ENCODE peak calls at places on chromosomes 2 and 18, in seven cellular contexts. X is mammary epithelial cell; F is CD4-positive, alpha-beta T cell; Z is thoracic aorta; P is A549; I is fibroblast of lung; J is HAP-1. R is an unnamed sample.

GRCh38 chr2:170361359-170361936 is 183.5 kb downstream of the MYO3B start:
- DNase-seq in X (peak; percentile 50), P (peak; percentile 17), F (peak; percentile 49), I (peak; percentile 38), J (peak; percentile 63), Z (no peak), R (peak; percentile 70)

GRCh38 chr18:28792404-28793103 is 615.6 kb upstream of the CDH2 start:
- DNase-seq in X (peak; percentile 33), F (no peak), P (no peak), Z (no peak), J (no peak), I (no peak), R (no peak)

GRCh38 chr2:109370399-109370990 is 241.5 kb downstream of the SH3RF3 start:
- DNase-seq in I (no peak), F (no peak), Z (no peak), J (no peak), X (no peak), P (no peak), R (no peak)

GRCh38 chr2:67036446-67036845 is 360.7 kb upstream of the ETAA1 start:
- DNase-seq in X (no peak), J (no peak), F (no peak), I (no peak), P (no peak), Z (no peak), R (no peak)

GRCh38 chr18:37383789-37384151 is 181.8 kb downstream of the CELF4 start:
- DNase-seq in J (no peak), I (no peak), X (no peak), P (no peak), F (no peak), Z (no peak), R (no peak)

GRCh38 chr18:35458677-35459441 is 38.9 kb downstream of the INO80C start:
- DNase-seq in F (no peak), P (peak; percentile 43), X (peak; percentile 84), I (peak; percentile 74), J (no peak), Z (no peak), R (peak; percentile 23)

GRCh38 chr2:46198164-46198883 is 98.9 kb upstream of the EPAS1 start:
- DNase-seq in Z (no peak), J (no peak), P (no peak), X (peak; percentile 73), F (no peak), I (peak; percentile 4), R (no peak)

GRCh38 chr2:134244587-134244986 is 9.3 kb upstream of the MGAT5 start:
- DNase-seq in Z (no peak), P (no peak), X (peak; percentile 29), I (no peak), F (no peak), J (no peak), R (no peak)

GRCh38 chr2:24082787-24083566 is 1.7 kb downstream of the TP53I3 start:
- DNase-seq in Z (no peak), X (no peak), J (no peak), P (no peak), I (no peak), F (no peak), R (no peak)

GRCh38 chr18:7452331-7452730 is 114.8 kb upstream of the PTPRM start:
- DNase-seq in F (no peak), X (peak; percentile 26), J (no peak), P (peak; percentile 50), I (no peak), Z (no peak), R (peak; percentile 60)

GRCh38 chr18:26215247-26215970 is 10.8 kb upstream of the TAF4B start:
- DNase-seq in I (no peak), F (peak; percentile 56), X (no peak), J (no peak), Z (no peak), P (no peak), R (no peak)

GRCh38 chr18:9506046-9506792 is 30.9 kb downstream of the RALBP1 start:
- DNase-seq in Z (no peak), X (no peak), I (peak; percentile 53), P (no peak), F (no peak), J (no peak), R (no peak)

GRCh38 chr2:66509326-66509811 is 74.4 kb downstream of the MEIS1 start:
- DNase-seq in Z (no peak), P (no peak), I (peak; percentile 77), X (peak; percentile 15), F (no peak), J (peak; percentile 65), R (no peak)

GRCh38 chr2:134371041-134371440 is 117.2 kb downstream of the MGAT5 start:
- DNase-seq in Z (no peak), X (no peak), F (no peak), J (no peak), P (no peak), I (no peak), R (no peak)

GRCh38 chr2:183926433-183926832 is 671.9 kb upstream of the ZNF804A start:
- DNase-seq in P (no peak), F (no peak), Z (no peak), X (no peak), J (no peak), I (no peak), R (no peak)

GRCh38 chr2:148622390-148622789 is 22.2 kb upstream of the EPC2 start:
- DNase-seq in F (no peak), P (no peak), X (no peak), I (no peak), J (no peak), Z (no peak), R (no peak)

GRCh38 chr18:62555135-62555534 is 32.3 kb downstream of the ZCCHC2 start:
- DNase-seq in X (peak; percentile 70), F (no peak), J (no peak), I (peak; percentile 31), P (peak; percentile 6), Z (no peak), R (no peak)

GRCh38 chr2:152542995-152543481 is 174.2 kb downstream of the PRPF40A start:
- DNase-seq in J (no peak), Z (no peak), X (peak; percentile 90), P (peak; percentile 15), I (peak; percentile 99), F (no peak), R (no peak)

GRCh38 chr2:212863185-212863588 is 288.2 kb downstream of the IKZF2 start:
- DNase-seq in P (no peak), I (peak; percentile 11), J (peak; percentile 19), X (peak; percentile 50), Z (no peak), F (no peak), R (peak; percentile 77)

GRCh38 chr18:45576906-45577305 is 38.4 kb upstream of the SLC14A2 start:
- DNase-seq in Z (no peak), P (no peak), I (no peak), X (no peak), J (no peak), F (no peak), R (no peak)

GRCh38 chr18:21930177-21930576 is 189.6 kb downstream of the MIB1 start:
- DNase-seq in I (no peak), X (no peak), P (no peak), F (no peak), J (no peak), Z (no peak), R (no peak)

GRCh38 chr2:47250576-47251403 is 95.7 kb upstream of the STPG4 start:
- DNase-seq in J (no peak), X (peak; percentile 63), Z (no peak), F (no peak), I (peak; percentile 25), P (no peak), R (no peak)

GRCh38 chr2:31693882-31694281 is 113.1 kb upstream of the SRD5A2 start:
- DNase-seq in F (no peak), Z (no peak), P (no peak), I (peak; percentile 15), X (no peak), J (no peak), R (no peak)
- H3K9me3 ChIP-seq in F (peaks cover 56% of the 10 kb centered on the region), Z (peaks cover 31% of the 10 kb centered on the region), P (peaks cover 51% of the 10 kb centered on the region), I (no peaks in the 10 kb centered on the region), X (peaks cover 22% of the 10 kb centered on the region), J (peaks cover 5% of the 10 kb centered on the region), R (peaks cover 3% of the 10 kb centered on the region)

DNA sequence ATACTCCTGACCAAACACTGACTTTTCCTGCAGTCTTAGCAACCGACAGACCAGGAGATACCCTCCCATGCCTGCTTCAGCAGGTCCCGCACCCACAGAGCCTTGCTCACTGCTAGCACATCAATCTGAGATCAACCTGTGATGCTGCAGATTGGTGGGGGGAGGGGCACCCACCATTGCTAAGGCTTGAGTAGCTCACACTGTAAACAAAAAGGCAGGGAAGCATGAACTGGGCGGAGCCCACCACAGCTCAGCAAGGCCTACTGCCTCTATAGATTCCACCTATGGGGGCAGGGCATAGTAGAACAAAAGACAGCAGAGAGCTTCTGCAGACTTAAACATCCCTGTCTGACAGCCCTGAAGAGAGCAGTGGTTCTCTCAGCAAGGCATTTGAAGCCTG is 109.7 kb downstream of the SP100 start:
- DNase-seq in F (no peak), P (no peak), Z (no peak), I (no peak), X (no peak), J (no peak), R (no peak)
- H3K9me3 ChIP-seq in F (peaks cover 13% of the 10 kb centered on the region), P (peaks cover 38% of the 10 kb centered on the region), Z (peaks cover 33% of the 10 kb centered on the region), I (no peaks in the 10 kb centered on the region), X (peaks cover 28% of the 10 kb centered on the region), J (no peaks in the 10 kb centered on the region), R (no peaks in the 10 kb centered on the region)

DNA sequence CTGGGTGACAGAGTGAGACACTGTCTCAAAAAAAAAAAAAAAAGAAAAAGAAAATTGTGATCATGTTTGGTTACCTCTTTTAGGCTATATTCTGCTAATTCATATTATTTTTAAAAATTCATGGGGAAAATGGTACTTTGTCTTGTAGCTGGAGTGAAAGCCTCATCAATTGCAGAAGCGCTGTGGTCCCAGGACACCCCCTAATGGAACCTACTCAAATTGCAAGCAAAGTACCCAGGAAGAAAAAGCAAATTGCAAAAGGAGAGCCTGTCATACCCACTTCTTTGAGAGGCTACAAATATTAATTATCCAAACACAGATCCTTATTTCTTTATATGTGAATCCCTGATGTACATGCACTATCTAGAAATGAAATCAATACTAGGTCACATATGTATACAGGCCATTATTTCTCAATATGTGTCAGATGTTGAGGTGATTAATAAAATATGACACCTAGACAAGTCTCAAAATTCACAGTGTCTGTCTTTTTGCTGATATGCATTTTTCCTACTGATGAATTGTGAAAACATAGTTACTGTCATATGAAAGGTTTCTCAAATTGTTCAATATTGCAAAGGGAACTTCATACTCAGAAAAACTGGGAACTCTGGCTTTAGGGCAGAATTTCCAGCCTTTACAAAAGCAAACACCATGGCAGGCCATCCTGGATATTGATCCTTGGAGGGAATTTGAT is 12.6 kb downstream of the CRACDL start:
- DNase-seq in F (no peak), J (no peak), P (no peak), I (no peak), Z (no peak), X (no peak), R (no peak)
- H3K9me3 ChIP-seq in F (no peaks in the 10 kb centered on the region), J (no peaks in the 10 kb centered on the region), P (peaks cover 2% of the 10 kb centered on the region), I (no peaks in the 10 kb centered on the region), Z (no peaks in the 10 kb centered on the region), X (peaks cover 4% of the 10 kb centered on the region), R (no peaks in the 10 kb centered on the region)

DNA sequence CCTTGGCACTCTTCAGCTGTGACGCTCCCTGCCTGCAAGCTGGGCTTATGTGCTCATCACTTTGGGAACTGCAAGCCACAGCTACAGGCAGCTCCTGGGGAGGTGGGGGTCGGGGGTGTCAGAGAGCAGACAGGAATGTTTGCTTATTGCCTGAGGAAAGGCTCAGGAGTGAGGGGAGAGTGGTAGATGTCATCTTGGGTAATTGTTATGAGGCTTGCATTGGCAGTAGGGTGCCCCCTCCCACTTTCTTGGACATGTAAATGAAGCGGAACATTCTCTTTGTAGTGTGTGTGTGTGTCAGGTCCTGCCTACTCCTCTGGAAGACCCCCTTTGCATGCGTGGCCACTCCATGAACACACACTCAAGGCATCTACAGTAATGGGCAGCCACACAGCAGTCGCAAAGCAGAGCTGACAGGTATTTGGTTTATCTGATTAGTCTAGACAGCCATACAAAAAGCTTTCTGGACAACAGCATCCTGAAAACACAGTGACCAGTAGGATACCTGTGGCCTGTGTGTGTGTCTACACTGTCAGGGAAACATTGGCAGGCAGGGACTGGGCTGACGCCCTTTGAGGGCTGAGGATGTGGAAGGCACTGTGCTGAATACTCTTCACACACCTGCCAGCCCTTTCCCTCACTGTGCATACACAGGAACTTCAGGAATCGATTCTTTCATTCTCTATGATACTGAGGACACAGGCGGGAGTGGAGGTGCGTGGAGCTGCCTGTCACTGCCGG is 17.1 kb upstream of the MC2R start:
- DNase-seq in X (no peak), P (no peak), Z (no peak), I (no peak), F (no peak), J (no peak), R (no peak)
- H3K9me3 ChIP-seq in X (peaks cover 30% of the 10 kb centered on the region), P (no peaks in the 10 kb centered on the region), Z (no peaks in the 10 kb centered on the region), I (no peaks in the 10 kb centered on the region), F (no peaks in the 10 kb centered on the region), J (no peaks in the 10 kb centered on the region), R (no peaks in the 10 kb centered on the region)